ENCODE peak calls at places on chromosomes 13 and 19, in four cellular contexts. V, G, T and J are unnamed samples.

GRCh38 chr19:15684828-15685227 is 11.9 kb downstream of the CYP4F12 start:
- DNase-seq in G (no peak), T (no peak), V (no peak), J (no peak)

GRCh38 chr19:18650468-18651001 is 13.7 kb downstream of the KLHL26 start:
- DNase-seq in T (peak), V (no peak), G (peak), J (peak)

GRCh38 chr13:41813426-41813825 is 147.5 kb downstream of the VWA8 start:
- DNase-seq in G (no peak), V (no peak), T (peak), J (no peak)

GRCh38 chr19:42989851-42990250 is 36.4 kb downstream of the PSG11 start:
- DNase-seq in T (no peak), V (no peak), G (no peak), J (no peak)

GRCh38 chr13:30442854-30443379 is 20.6 kb downstream of the UBE2L5 start:
- DNase-seq in G (no peak), T (no peak), V (no peak), J (no peak)

GRCh38 chr13:51638497-51638871 is 54.2 kb downstream of the WDFY2 start:
- DNase-seq in G (no peak), V (no peak), T (no peak), J (no peak)

GRCh38 chr19:9848060-9848459 is 12.9 kb downstream of the PIN1 start:
- DNase-seq in V (no peak), G (no peak), T (no peak), J (no peak)

GRCh38 chr19:44332145-44332544 is 24.3 kb downstream of the ZNF112 start:
- DNase-seq in V (no peak), G (no peak), T (no peak), J (no peak)

GRCh38 chr19:17855333-17856152 is 4.2 kb upstream of the RPL18A start:
- DNase-seq in G (peak), T (peak), V (peak), J (peak)

GRCh38 chr19:44729516-44730033 is 18.9 kb upstream of the BCL3 start:
- DNase-seq in T (no peak), V (no peak), G (no peak), J (no peak)

GRCh38 chr13:99265823-99266426 is 7.7 kb upstream of the GPR18 start:
- DNase-seq in G (no peak), V (no peak), T (peak), J (no peak)

GRCh38 chr13:38350114-38350617 is 515 bp downstream of the UFM1 start:
- DNase-seq in G (peak), V (no peak), T (peak), J (peak)

GRCh38 chr19:49065905-49066512 is 1.4 kb upstream of the NTF4 start:
- DNase-seq in G (no peak), T (no peak), V (no peak), J (no peak)

GRCh38 chr19:38331728-38332127 is 3.9 kb upstream of the CATSPERG start:
- DNase-seq in V (no peak), G (no peak), T (no peak), J (no peak)

GRCh38 chr13:66831317-66831716 is 398.8 kb downstream of the PCDH9 start:
- DNase-seq in V (no peak), G (no peak), T (no peak), J (no peak)

GRCh38 chr19:14369399-14370168 is 11.7 kb upstream of the ADGRE5 start:
- DNase-seq in V (no peak), G (no peak), T (peak), J (peak)

GRCh38 chr13:71789952-71790351 is 77.1 kb downstream of the DACH1 start:
- DNase-seq in G (no peak), V (no peak), T (peak), J (no peak)

GRCh38 chr19:49451430-49452181 is at the start of gene PIH1D1:
- DNase-seq in T (peak), V (peak), G (peak), J (peak)

GRCh38 chr13:66503890-66504289 is 726.2 kb downstream of the PCDH9 start:
- DNase-seq in T (no peak), G (no peak), V (no peak), J (no peak)